ENCODE peak calls at places on chromosomes 2 and 18, in four cellular contexts. H is GM13976, Y is retina, K is NCI-H774. M is an unnamed sample.

GRCh38 chr2:158718196-158718585 is 76.9 kb upstream of the DAPL1 start:
- DNase-seq in H (no peak), Y (no peak), K (no peak), M (no peak)

GRCh38 chr2:149733936-149734685 is 146.5 kb upstream of the MMADHC start:
- DNase-seq in H (no peak), Y (no peak), K (no peak), M (no peak)

GRCh38 chr2:12721571-12722444 is 5.1 kb downstream of the TRIB2 start:
- DNase-seq in H (no peak), Y (peak), K (no peak), M (no peak)

GRCh38 chr2:70454936-70455544 is 98.6 kb downstream of the TGFA start:
- DNase-seq in H (no peak), Y (no peak), K (no peak), M (no peak)

GRCh38 chr2:20173496-20174402 is 51.2 kb downstream of the SDC1 start:
- DNase-seq in H (no peak), Y (no peak), K (no peak), M (no peak)

GRCh38 chr18:59549797-59550516 is 147.3 kb downstream of the CCBE1 start:
- DNase-seq in H (no peak), Y (no peak), K (no peak), M (no peak)

GRCh38 chr18:50527636-50528307 is 32.1 kb upstream of the MAPK4 start:
- DNase-seq in H (no peak), Y (no peak), K (peak), M (no peak)

GRCh38 chr2:8802741-8803140 is 34.7 kb downstream of the KIDINS220 start:
- DNase-seq in H (no peak), Y (no peak), K (no peak), M (no peak)

GRCh38 chr2:181319291-181319690 is 137.9 kb upstream of the ITGA4 start:
- DNase-seq in H (no peak), Y (no peak), K (no peak), M (no peak)

GRCh38 chr2:47264183-47264582 is 109.1 kb upstream of the STPG4 start:
- DNase-seq in H (no peak), Y (peak), K (no peak), M (no peak)

GRCh38 chr2:179612108-179612507 is 249.3 kb downstream of the ZNF385B start:
- DNase-seq in H (no peak), Y (no peak), K (no peak), M (peak)

GRCh38 chr2:12685145-12685544 is 31.6 kb upstream of the TRIB2 start:
- DNase-seq in H (no peak), Y (no peak), K (no peak), M (no peak)

GRCh38 chr18:57747809-57748680 is 55.1 kb downstream of the ATP8B1 start:
- DNase-seq in H (no peak), Y (no peak), K (no peak), M (no peak)

GRCh38 chr2:135409436-135409835 is 121.6 kb downstream of the ZRANB3 start:
- DNase-seq in H (no peak), Y (no peak), K (no peak), M (no peak)

GRCh38 chr2:29456429-29456828 is 341.2 kb downstream of the CLIP4 start:
- DNase-seq in H (no peak), Y (no peak), K (no peak), M (no peak)

GRCh38 chr2:8433390-8433789 is 248.5 kb upstream of the ID2 start:
- DNase-seq in H (no peak), Y (no peak), K (no peak), M (no peak)

GRCh38 chr2:85886585-85886984 is 2.2 kb downstream of the ST3GAL5 start:
- DNase-seq in H (no peak), Y (no peak), K (no peak), M (peak)

GRCh38 chr18:15165048-15165447 is 417.1 kb downstream of the ANKRD30B start:
- DNase-seq in H (no peak), Y (no peak), K (no peak), M (no peak)

GRCh38 chr2:22382439-22383169 is 1002.4 kb upstream of the KLHL29 start:
- DNase-seq in H (no peak), Y (peak), K (no peak), M (no peak)

GRCh38 chr18:78725426-78725825 is 254.2 kb upstream of the SALL3 start:
- DNase-seq in H (no peak), Y (no peak), K (no peak), M (no peak)

GRCh38 chr2:47506024-47506423 is 103.1 kb downstream of the MSH2 start:
- DNase-seq in H (no peak), Y (no peak), K (no peak), M (no peak)

GRCh38 chr2:3222636-3223035 is 155.0 kb downstream of the EIPR1 start:
- DNase-seq in H (no peak), Y (no peak), K (no peak), M (no peak)

GRCh38 chr18:8705280-8705940 is at the start of gene MTCL1:
- DNase-seq in H (peak), Y (peak), K (peak), M (no peak)

GRCh38 chr2:47504174-47504810 is 101.3 kb downstream of the MSH2 start:
- DNase-seq in H (no peak), Y (no peak), K (no peak), M (no peak)

GRCh38 chr18:74183110-74183509 is 34.8 kb downstream of the TIMM21 start:
- DNase-seq in H (no peak), Y (no peak), K (peak), M (no peak)

GRCh38 chr2:96819101-96819875 is 3.2 kb downstream of the CNNM3 start:
- DNase-seq in H (no peak), Y (no peak), K (no peak), M (no peak)

GRCh38 chr2:70510213-70510820 is 43.3 kb downstream of the TGFA start:
- DNase-seq in H (no peak), Y (no peak), K (no peak), M (no peak)

GRCh38 chr18:39419315-39419714 is 1853.7 kb upstream of the CELF4 start:
- DNase-seq in H (no peak), Y (no peak), K (no peak), M (no peak)

GRCh38 chr18:58530801-58531200 is 98.1 kb downstream of the ALPK2 start:
- DNase-seq in H (no peak), Y (no peak), K (no peak), M (no peak)

GRCh38 chr2:9110893-9111569 is 95.6 kb upstream of the ASAP2 start:
- DNase-seq in H (no peak), Y (no peak), K (no peak), M (no peak)

M was measured in AG09319.